ENCODE peak calls at places on chromosomes 4 and X, in five cellular contexts. L is body of pancreas, R is Peyer's patch, U is heart left ventricle, C is tibial nerve. Y is an unnamed sample. For H3K9me3, the result is how much of the 10 kb centered on the place peaks cover.

GRCh38 chr4:32840461-32841189 is 2120.5 kb downstream of the PCDH7 start:
- DNase-seq in L (no peak), R (no peak), U (no peak), C (no peak), Y (no peak)

GRCh38 chrX:97401154-97401553 is 517.4 kb downstream of the RPA4 start:
- DNase-seq in L (no peak), R (peak), U (no peak), C (no peak), Y (no peak)

GRCh38 chrX:47814853-47815252 is 21.8 kb upstream of the ZNF81 start:
- DNase-seq in L (no peak), R (no peak), U (no peak), C (no peak), Y (no peak)

GRCh38 chr4:41256740-41257256 is at the start of gene UCHL1:
- DNase-seq in L (peak), R (no peak), U (peak), C (no peak), Y (no peak)

GRCh38 chrX:40175416-40176255 is 77.9 kb upstream of the BCOR start:
- DNase-seq in L (peak), R (peak), U (peak), C (no peak), Y (peak)

GRCh38 chr4:168586926-168587325 is 90.1 kb downstream of the PALLD start:
- DNase-seq in L (no peak), R (no peak), U (no peak), C (no peak), Y (no peak)

GRCh38 chr4:74123065-74123728 is 24.2 kb upstream of the CXCL2 start:
- DNase-seq in L (peak), R (no peak), U (no peak), C (no peak), Y (peak)

GRCh38 chrX:53883196-53883595 is 161.1 kb downstream of the PHF8 start:
- DNase-seq in L (no peak), R (no peak), U (no peak), C (no peak), Y (no peak)

GRCh38 chr4:140256335-140256734 is 102.4 kb upstream of the MAML3 start:
- DNase-seq in L (no peak), R (peak), U (no peak), C (no peak), Y (no peak)

GRCh38 chr4:8818063-8818881 is 53.4 kb downstream of the HMX1 start:
- DNase-seq in L (no peak), R (peak), U (no peak), C (no peak), Y (peak)

GRCh38 chrX:47607091-47607490 is 12.6 kb downstream of the SYN1 start:
- DNase-seq in L (no peak), R (no peak), U (no peak), C (no peak), Y (no peak)

DNA sequence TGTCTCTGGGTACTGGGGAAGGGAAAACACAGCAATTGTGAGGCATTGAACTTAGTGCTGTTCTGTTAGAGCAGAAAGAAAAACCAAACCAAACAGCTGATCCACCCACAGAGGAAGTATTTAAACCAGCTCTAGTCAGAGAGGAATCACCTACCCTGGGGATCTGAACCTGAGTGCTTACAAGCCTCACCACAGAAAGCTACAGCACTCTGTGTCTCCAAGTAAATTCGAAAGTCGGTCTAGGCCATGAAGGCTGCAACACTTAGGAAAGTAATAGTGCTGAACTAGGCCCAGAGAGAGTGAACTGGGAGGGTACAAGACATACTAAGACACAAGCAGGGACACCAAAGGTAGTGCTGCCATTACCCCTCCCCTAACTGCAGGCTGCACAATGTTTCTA is 142.2 kb upstream of the CXorf51A start:
- DNase-seq in L (no peak), R (no peak), U (no peak), C (no peak), Y (no peak)
- H3K9me3 ChIP-seq in L (under half), R (under half), U (under half), C (under half), Y (under half)

DNA sequence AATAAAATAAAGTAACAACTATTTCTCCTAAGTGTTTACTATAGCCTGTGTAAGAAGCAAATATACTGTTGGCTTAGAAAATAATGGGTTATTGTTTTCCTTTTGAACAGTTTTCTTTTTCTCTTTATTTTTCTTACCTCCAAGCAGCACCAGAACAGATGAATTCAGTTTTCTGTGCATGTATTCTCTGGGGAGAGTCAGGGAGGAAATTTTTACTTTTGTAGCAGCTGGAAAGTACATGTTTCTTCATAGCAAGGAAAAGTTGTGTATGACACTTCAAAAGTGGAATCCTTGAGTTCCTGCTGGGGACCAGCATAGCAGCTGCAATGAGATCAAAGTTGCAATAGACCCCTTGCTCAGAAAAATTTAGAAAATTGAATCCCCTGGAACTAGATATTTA is 105.0 kb downstream of the CEP44 start:
- DNase-seq in L (no peak), R (no peak), U (no peak), C (no peak), Y (no peak)
- TF ChIP-seq CTCF in L (no peak), R (no peak), U (no peak), C (no peak), Y (no peak)

DNA sequence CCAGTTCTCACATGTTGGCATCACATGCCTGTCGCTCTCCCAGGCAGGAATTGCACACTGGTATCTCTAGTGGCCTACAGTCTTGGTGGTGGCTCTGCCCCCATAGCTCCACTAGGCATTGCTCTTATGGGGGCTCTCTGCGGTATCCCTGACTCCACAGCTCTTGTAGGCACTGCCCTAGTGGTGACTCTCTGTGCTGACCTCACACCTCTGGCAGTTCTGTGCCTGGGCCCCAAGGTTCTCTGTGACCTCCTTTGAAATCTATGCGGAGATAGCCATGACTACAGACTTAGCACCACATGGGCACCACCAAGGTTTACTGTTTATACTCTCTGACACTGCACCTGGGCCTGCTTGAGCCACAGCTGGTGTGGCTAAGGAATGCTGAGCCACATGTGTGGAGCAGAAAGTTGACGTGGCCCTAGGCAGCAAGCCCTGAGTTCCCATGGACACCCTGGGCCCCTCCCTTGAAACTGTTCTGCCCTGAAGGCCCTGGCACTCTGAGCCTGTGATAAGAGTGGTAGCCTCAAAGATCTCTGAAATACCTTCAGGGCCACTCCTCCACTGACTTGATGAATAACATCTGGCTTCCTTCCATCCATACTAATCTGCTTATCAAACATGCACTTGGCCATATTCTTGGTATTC is 8.0 kb downstream of the SLC9B1 start:
- DNase-seq in L (peak), R (peak), U (no peak), C (no peak), Y (no peak)
- TF ChIP-seq POLR2A in L (peak), R (peak), U (no peak), C (no peak), Y (no peak)

GRCh38 chrX:155841232-155841631 is 39.9 kb upstream of the VAMP7 start:
- DNase-seq in L (no peak), R (no peak), U (no peak), C (no peak), Y (no peak)
- H3K9me3 ChIP-seq in L (under half), R (under half), U (under half), C (under half), Y (under half)

GRCh38 chrX:136304493-136304892 is 3.7 kb downstream of the ADGRG4 start:
- DNase-seq in L (no peak), R (no peak), U (no peak), C (no peak), Y (no peak)
- TF ChIP-seq CTCF in L (no peak), R (no peak), U (no peak), C (no peak), Y (no peak)

GRCh38 chr4:78776729-78777555 is 792 bp downstream of the BMP2K start:
- DNase-seq in L (peak), R (peak), U (peak), C (peak), Y (peak)
- TF ChIP-seq POLR2A in L (peak), R (peak), U (no peak), C (no peak), Y (peak)

Y was measured in right lobe of liver.